ENCODE peak calls at places on chromosomes 12 and 14, in ten cellular contexts. One of them, this sample, is unnamed.

GRCh38 chr14:52025310-52025709 is 36.0 kb downstream of the RTRAF start:
- DNase-seq in colonic mucosa: no peak
- DNase-seq in psoas muscle: no peak
- DNase-seq in AG04450: peak
- DNase-seq in IMR-90: peak
- DNase-seq in endothelial cell: no peak
- DNase-seq in fibroblast of pulmonary artery: peak
- DNase-seq in thoracic aorta: no peak
- DNase-seq in astrocyte of the spinal cord: peak
- DNase-seq in cardiac fibroblast: peak
- DNase-seq in this sample: no peak

GRCh38 chr12:68012712-68013111 is 23.5 kb downstream of the IFNG-AS1 start:
- DNase-seq in colonic mucosa: no peak
- DNase-seq in psoas muscle: no peak
- DNase-seq in AG04450: no peak
- DNase-seq in IMR-90: no peak
- DNase-seq in endothelial cell: no peak
- DNase-seq in fibroblast of pulmonary artery: no peak
- DNase-seq in thoracic aorta: no peak
- DNase-seq in astrocyte of the spinal cord: no peak
- DNase-seq in cardiac fibroblast: no peak
- DNase-seq in this sample: no peak

GRCh38 chr14:98194821-98195220 is 1077.2 kb downstream of the BCL11B start:
- DNase-seq in colonic mucosa: no peak
- DNase-seq in psoas muscle: no peak
- DNase-seq in AG04450: no peak
- DNase-seq in IMR-90: no peak
- DNase-seq in endothelial cell: no peak
- DNase-seq in fibroblast of pulmonary artery: no peak
- DNase-seq in thoracic aorta: no peak
- DNase-seq in astrocyte of the spinal cord: no peak
- DNase-seq in cardiac fibroblast: no peak
- DNase-seq in this sample: no peak

GRCh38 chr12:122021193-122021821 is 377 bp upstream of the BCL7A start:
- DNase-seq in colonic mucosa: peak
- DNase-seq in psoas muscle: no peak
- DNase-seq in AG04450: no peak
- DNase-seq in IMR-90: no peak
- DNase-seq in endothelial cell: peak
- DNase-seq in fibroblast of pulmonary artery: peak
- DNase-seq in thoracic aorta: no peak
- DNase-seq in astrocyte of the spinal cord: no peak
- DNase-seq in cardiac fibroblast: peak
- DNase-seq in this sample: no peak

GRCh38 chr12:18141583-18141982 is 51.6 kb upstream of the RERGL start:
- DNase-seq in colonic mucosa: no peak
- DNase-seq in psoas muscle: no peak
- DNase-seq in AG04450: no peak
- DNase-seq in IMR-90: no peak
- DNase-seq in endothelial cell: no peak
- DNase-seq in fibroblast of pulmonary artery: peak
- DNase-seq in thoracic aorta: no peak
- DNase-seq in astrocyte of the spinal cord: peak
- DNase-seq in cardiac fibroblast: peak
- DNase-seq in this sample: no peak

GRCh38 chr12:56154246-56154771 is 1.9 kb downstream of the MYL6B start:
- DNase-seq in colonic mucosa: no peak
- DNase-seq in psoas muscle: no peak
- DNase-seq in AG04450: no peak
- DNase-seq in IMR-90: no peak
- DNase-seq in endothelial cell: no peak
- DNase-seq in fibroblast of pulmonary artery: no peak
- DNase-seq in thoracic aorta: no peak
- DNase-seq in astrocyte of the spinal cord: no peak
- DNase-seq in cardiac fibroblast: no peak
- DNase-seq in this sample: no peak

GRCh38 chr12:60335765-60336164 is 739.9 kb downstream of the SLC16A7 start:
- DNase-seq in colonic mucosa: no peak
- DNase-seq in psoas muscle: no peak
- DNase-seq in AG04450: peak
- DNase-seq in IMR-90: peak
- DNase-seq in endothelial cell: no peak
- DNase-seq in fibroblast of pulmonary artery: peak
- DNase-seq in thoracic aorta: no peak
- DNase-seq in astrocyte of the spinal cord: peak
- DNase-seq in cardiac fibroblast: peak
- DNase-seq in this sample: no peak

GRCh38 chr14:68695326-68695768 is 97.5 kb downstream of the ZFP36L1 start:
- DNase-seq in colonic mucosa: no peak
- DNase-seq in psoas muscle: peak
- DNase-seq in AG04450: peak
- DNase-seq in IMR-90: peak
- DNase-seq in endothelial cell: no peak
- DNase-seq in fibroblast of pulmonary artery: peak
- DNase-seq in thoracic aorta: peak
- DNase-seq in astrocyte of the spinal cord: peak
- DNase-seq in cardiac fibroblast: peak
- DNase-seq in this sample: no peak

GRCh38 chr14:93752980-93753561 is 35.2 kb downstream of the PRIMA1 start:
- DNase-seq in colonic mucosa: no peak
- DNase-seq in psoas muscle: no peak
- DNase-seq in AG04450: no peak
- DNase-seq in IMR-90: no peak
- DNase-seq in endothelial cell: no peak
- DNase-seq in fibroblast of pulmonary artery: no peak
- DNase-seq in thoracic aorta: no peak
- DNase-seq in astrocyte of the spinal cord: no peak
- DNase-seq in cardiac fibroblast: no peak
- DNase-seq in this sample: no peak

GRCh38 chr12:51270067-51270846 is at the start of gene SMAGP:
- DNase-seq in colonic mucosa: peak
- DNase-seq in psoas muscle: peak
- DNase-seq in AG04450: no peak
- DNase-seq in IMR-90: peak
- DNase-seq in endothelial cell: peak
- DNase-seq in fibroblast of pulmonary artery: peak
- DNase-seq in thoracic aorta: no peak
- DNase-seq in astrocyte of the spinal cord: peak
- DNase-seq in cardiac fibroblast: peak
- DNase-seq in this sample: peak

GRCh38 chr12:69904761-69905160 is 79.7 kb downstream of the MYRFL start:
- DNase-seq in colonic mucosa: no peak
- DNase-seq in psoas muscle: no peak
- DNase-seq in AG04450: no peak
- DNase-seq in IMR-90: peak
- DNase-seq in endothelial cell: no peak
- DNase-seq in fibroblast of pulmonary artery: peak
- DNase-seq in thoracic aorta: no peak
- DNase-seq in astrocyte of the spinal cord: peak
- DNase-seq in cardiac fibroblast: peak
- DNase-seq in this sample: no peak

GRCh38 chr12:40028296-40028695 is 77.6 kb downstream of the SLC2A13 start:
- DNase-seq in colonic mucosa: no peak
- DNase-seq in psoas muscle: no peak
- DNase-seq in AG04450: no peak
- DNase-seq in IMR-90: no peak
- DNase-seq in endothelial cell: no peak
- DNase-seq in fibroblast of pulmonary artery: no peak
- DNase-seq in thoracic aorta: no peak
- DNase-seq in astrocyte of the spinal cord: no peak
- DNase-seq in cardiac fibroblast: no peak
- DNase-seq in this sample: no peak

GRCh38 chr14:99605299-99605961 is 1.4 kb upstream of the CCDC85C start:
- DNase-seq in colonic mucosa: peak
- DNase-seq in psoas muscle: peak
- DNase-seq in AG04450: no peak
- DNase-seq in IMR-90: peak
- DNase-seq in endothelial cell: peak
- DNase-seq in fibroblast of pulmonary artery: peak
- DNase-seq in thoracic aorta: no peak
- DNase-seq in astrocyte of the spinal cord: peak
- DNase-seq in cardiac fibroblast: peak
- DNase-seq in this sample: peak

GRCh38 chr12:32893008-32893407 is 3.6 kb downstream of the PKP2 start:
- DNase-seq in colonic mucosa: no peak
- DNase-seq in psoas muscle: no peak
- DNase-seq in AG04450: no peak
- DNase-seq in IMR-90: no peak
- DNase-seq in endothelial cell: no peak
- DNase-seq in fibroblast of pulmonary artery: no peak
- DNase-seq in thoracic aorta: no peak
- DNase-seq in astrocyte of the spinal cord: no peak
- DNase-seq in cardiac fibroblast: no peak
- DNase-seq in this sample: no peak

GRCh38 chr14:55274760-55275159 is 3.5 kb downstream of the FBXO34 start:
- DNase-seq in colonic mucosa: no peak
- DNase-seq in psoas muscle: no peak
- DNase-seq in AG04450: peak
- DNase-seq in IMR-90: peak
- DNase-seq in endothelial cell: no peak
- DNase-seq in fibroblast of pulmonary artery: peak
- DNase-seq in thoracic aorta: no peak
- DNase-seq in astrocyte of the spinal cord: peak
- DNase-seq in cardiac fibroblast: peak
- DNase-seq in this sample: no peak

GRCh38 chr12:76952995-76953394 is 74.2 kb upstream of the CSRP2 start:
- DNase-seq in colonic mucosa: no peak
- DNase-seq in psoas muscle: no peak
- DNase-seq in AG04450: no peak
- DNase-seq in IMR-90: no peak
- DNase-seq in endothelial cell: no peak
- DNase-seq in fibroblast of pulmonary artery: no peak
- DNase-seq in thoracic aorta: no peak
- DNase-seq in astrocyte of the spinal cord: no peak
- DNase-seq in cardiac fibroblast: no peak
- DNase-seq in this sample: no peak

GRCh38 chr14:97328743-97329142 is 531.6 kb downstream of the VRK1 start:
- DNase-seq in colonic mucosa: no peak
- DNase-seq in psoas muscle: no peak
- DNase-seq in AG04450: no peak
- DNase-seq in IMR-90: no peak
- DNase-seq in endothelial cell: no peak
- DNase-seq in fibroblast of pulmonary artery: no peak
- DNase-seq in thoracic aorta: no peak
- DNase-seq in astrocyte of the spinal cord: no peak
- DNase-seq in cardiac fibroblast: no peak
- DNase-seq in this sample: no peak

GRCh38 chr14:23360496-23360895 is 4.5 kb downstream of the EFS start:
- DNase-seq in colonic mucosa: no peak
- DNase-seq in psoas muscle: no peak
- DNase-seq in AG04450: no peak
- DNase-seq in IMR-90: no peak
- DNase-seq in endothelial cell: no peak
- DNase-seq in fibroblast of pulmonary artery: no peak
- DNase-seq in thoracic aorta: no peak
- DNase-seq in astrocyte of the spinal cord: no peak
- DNase-seq in cardiac fibroblast: no peak
- DNase-seq in this sample: peak
- TF ChIP-seq CTCF in colonic mucosa: no peak
- TF ChIP-seq CTCF in psoas muscle: no peak
- TF ChIP-seq CTCF in AG04450: no peak
- TF ChIP-seq CTCF in IMR-90: peak
- TF ChIP-seq CTCF in endothelial cell: no peak
- TF ChIP-seq CTCF in fibroblast of pulmonary artery: no peak
- TF ChIP-seq CTCF in thoracic aorta: no peak
- TF ChIP-seq CTCF in astrocyte of the spinal cord: peak
- TF ChIP-seq CTCF in cardiac fibroblast: no peak
- TF ChIP-seq CTCF in this sample: no peak

GRCh38 chr12:24561882-24562760 is 386.8 kb downstream of the BCAT1 start:
- DNase-seq in colonic mucosa: peak
- DNase-seq in psoas muscle: peak
- DNase-seq in AG04450: no peak
- DNase-seq in IMR-90: peak
- DNase-seq in endothelial cell: peak
- DNase-seq in fibroblast of pulmonary artery: peak
- DNase-seq in thoracic aorta: no peak
- DNase-seq in astrocyte of the spinal cord: peak
- DNase-seq in cardiac fibroblast: peak
- DNase-seq in this sample: no peak
- TF ChIP-seq CTCF in colonic mucosa: no peak
- TF ChIP-seq CTCF in psoas muscle: no peak
- TF ChIP-seq CTCF in AG04450: no peak
- TF ChIP-seq CTCF in IMR-90: no peak
- TF ChIP-seq CTCF in endothelial cell: no peak
- TF ChIP-seq CTCF in fibroblast of pulmonary artery: no peak
- TF ChIP-seq CTCF in thoracic aorta: no peak
- TF ChIP-seq CTCF in astrocyte of the spinal cord: no peak
- TF ChIP-seq CTCF in cardiac fibroblast: no peak
- TF ChIP-seq CTCF in this sample: no peak

GRCh38 chr14:95174184-95174804 is 17.0 kb upstream of the DICER1 start:
- DNase-seq in colonic mucosa: no peak
- DNase-seq in psoas muscle: no peak
- DNase-seq in AG04450: no peak
- DNase-seq in IMR-90: peak
- DNase-seq in endothelial cell: no peak
- DNase-seq in fibroblast of pulmonary artery: peak
- DNase-seq in thoracic aorta: no peak
- DNase-seq in astrocyte of the spinal cord: peak
- DNase-seq in cardiac fibroblast: peak
- DNase-seq in this sample: no peak
- TF ChIP-seq CTCF in colonic mucosa: no peak
- TF ChIP-seq CTCF in psoas muscle: no peak
- TF ChIP-seq CTCF in AG04450: no peak
- TF ChIP-seq CTCF in IMR-90: no peak
- TF ChIP-seq CTCF in endothelial cell: no peak
- TF ChIP-seq CTCF in fibroblast of pulmonary artery: peak
- TF ChIP-seq CTCF in thoracic aorta: no peak
- TF ChIP-seq CTCF in astrocyte of the spinal cord: peak
- TF ChIP-seq CTCF in cardiac fibroblast: peak
- TF ChIP-seq CTCF in this sample: peak

GRCh38 chr12:54936736-54937135 is 47.8 kb downstream of the TESPA1 start:
- DNase-seq in colonic mucosa: no peak
- DNase-seq in psoas muscle: no peak
- DNase-seq in AG04450: no peak
- DNase-seq in IMR-90: no peak
- DNase-seq in endothelial cell: no peak
- DNase-seq in fibroblast of pulmonary artery: no peak
- DNase-seq in thoracic aorta: no peak
- DNase-seq in astrocyte of the spinal cord: no peak
- DNase-seq in cardiac fibroblast: no peak
- DNase-seq in this sample: no peak

GRCh38 chr12:54933381-54933780 is 51.2 kb downstream of the TESPA1 start:
- DNase-seq in colonic mucosa: no peak
- DNase-seq in psoas muscle: no peak
- DNase-seq in AG04450: no peak
- DNase-seq in IMR-90: peak
- DNase-seq in endothelial cell: no peak
- DNase-seq in fibroblast of pulmonary artery: peak
- DNase-seq in thoracic aorta: no peak
- DNase-seq in astrocyte of the spinal cord: no peak
- DNase-seq in cardiac fibroblast: peak
- DNase-seq in this sample: no peak

GRCh38 chr12:54937376-54937775 is 47.2 kb downstream of the TESPA1 start:
- DNase-seq in colonic mucosa: no peak
- DNase-seq in psoas muscle: no peak
- DNase-seq in AG04450: no peak
- DNase-seq in IMR-90: no peak
- DNase-seq in endothelial cell: no peak
- DNase-seq in fibroblast of pulmonary artery: no peak
- DNase-seq in thoracic aorta: no peak
- DNase-seq in astrocyte of the spinal cord: no peak
- DNase-seq in cardiac fibroblast: no peak
- DNase-seq in this sample: no peak

GRCh38 chr12:54934419-54934818 is 50.1 kb downstream of the TESPA1 start:
- DNase-seq in colonic mucosa: no peak
- DNase-seq in psoas muscle: no peak
- DNase-seq in AG04450: no peak
- DNase-seq in IMR-90: no peak
- DNase-seq in endothelial cell: no peak
- DNase-seq in fibroblast of pulmonary artery: no peak
- DNase-seq in thoracic aorta: no peak
- DNase-seq in astrocyte of the spinal cord: no peak
- DNase-seq in cardiac fibroblast: no peak
- DNase-seq in this sample: no peak

GRCh38 chr12:54935235-54935951 is 49.2 kb downstream of the TESPA1 start:
- DNase-seq in colonic mucosa: no peak
- DNase-seq in psoas muscle: no peak
- DNase-seq in AG04450: peak
- DNase-seq in IMR-90: peak
- DNase-seq in endothelial cell: no peak
- DNase-seq in fibroblast of pulmonary artery: peak
- DNase-seq in thoracic aorta: no peak
- DNase-seq in astrocyte of the spinal cord: peak
- DNase-seq in cardiac fibroblast: peak
- DNase-seq in this sample: no peak
- TF ChIP-seq CTCF in colonic mucosa: no peak
- TF ChIP-seq CTCF in psoas muscle: no peak
- TF ChIP-seq CTCF in AG04450: no peak
- TF ChIP-seq CTCF in IMR-90: no peak
- TF ChIP-seq CTCF in endothelial cell: no peak
- TF ChIP-seq CTCF in fibroblast of pulmonary artery: no peak
- TF ChIP-seq CTCF in thoracic aorta: no peak
- TF ChIP-seq CTCF in astrocyte of the spinal cord: peak
- TF ChIP-seq CTCF in cardiac fibroblast: no peak
- TF ChIP-seq CTCF in this sample: no peak